ENCODE peak calls at places on chromosomes 11 and 22, in six cellular contexts. H is glutamatergic neuron, J is B cell, O is BJ, A is activated B cell treated with CpG ODN at 0.5 μM for 24 hours, G is IMR-90. D is an unnamed sample.

GRCh38 chr11:105609341-105609781 is 512 bp upstream of the GRIA4 start:
- DNase-seq in H (peak; percentile 40), J (no peak), O (no peak), A (no peak), G (peak; percentile 17), D (no peak)

GRCh38 chr11:62500066-62501035 is 46.3 kb downstream of the AHNAK start:
- DNase-seq in H (no peak), J (no peak), O (no peak), A (no peak), G (no peak), D (no peak)

GRCh38 chr11:18264035-18264434 is 2.0 kb upstream of the SAA1 start:
- DNase-seq in H (no peak), J (no peak), O (no peak), A (no peak), G (no peak), D (no peak)

GRCh38 chr22:45769569-45770210 is 98.1 kb downstream of the ATXN10 start:
- DNase-seq in H (no peak), J (no peak), O (peak; percentile 50), A (no peak), G (peak; percentile 31), D (no peak)

GRCh38 chr22:48173061-48173849 is 1410.8 kb downstream of the TBC1D22A start:
- DNase-seq in H (no peak), J (no peak), O (no peak), A (no peak), G (no peak), D (no peak)

GRCh38 chr11:57202282-57202681 is 20.5 kb downstream of the LRRC55 start:
- DNase-seq in H (peak; percentile 79), J (no peak), O (no peak), A (no peak), G (no peak), D (no peak)

GRCh38 chr22:18110194-18110943 is at the start of gene TUBA8:
- DNase-seq in H (peak; percentile 62), J (peak; percentile 30), O (no peak), A (no peak), G (peak; percentile 16), D (no peak)

GRCh38 chr11:55942785-55943392 is 6.7 kb upstream of the OR5I1 start:
- DNase-seq in H (no peak), J (peak; percentile 2), O (no peak), A (no peak), G (peak; percentile 7), D (no peak)

GRCh38 chr11:125224391-125225015 is 60.0 kb downstream of the PKNOX2 start:
- DNase-seq in H (peak; percentile 52), J (no peak), O (no peak), A (no peak), G (peak; percentile 23), D (no peak)

GRCh38 chr11:20647976-20648565 is 21.3 kb upstream of the NELL1 start:
- DNase-seq in H (peak; percentile 35), J (peak; percentile 41), O (peak; percentile 0), A (no peak), G (peak; percentile 33), D (no peak)

GRCh38 chr22:21587803-21588611 is 20.5 kb downstream of the UBE2L3 start:
- DNase-seq in H (no peak), J (peak; percentile 55), O (peak; percentile 8), A (peak; percentile 27), G (peak; percentile 67), D (no peak)

GRCh38 chr11:124294697-124295096 is 19.1 kb downstream of the OR8D1 start:
- DNase-seq in H (no peak), J (no peak), O (no peak), A (no peak), G (no peak), D (no peak)

GRCh38 chr22:20154602-20155183 is 3.8 kb upstream of the CCDC188 start:
- DNase-seq in H (no peak), J (no peak), O (no peak), A (no peak), G (no peak), D (no peak)

GRCh38 chr11:123797065-123797940 is 8.8 kb downstream of the OR6M1 start:
- DNase-seq in H (no peak), J (no peak), O (no peak), A (no peak), G (no peak), D (no peak)

GRCh38 chr11:57567210-57567511 is 311 bp downstream of the UBE2L6 start:
- DNase-seq in H (no peak), J (peak; percentile 50), O (no peak), A (no peak), G (peak; percentile 13), D (no peak)

GRCh38 chr11:13667245-13667644 is 1.2 kb upstream of the FAR1 start:
- DNase-seq in H (no peak), J (peak; percentile 47), O (peak; percentile 10), A (no peak), G (peak; percentile 3), D (no peak)

GRCh38 chr11:28439403-28439802 is 331.2 kb downstream of the METTL15 start:
- DNase-seq in H (no peak), J (no peak), O (no peak), A (no peak), G (no peak), D (no peak)

GRCh38 chr11:79472736-79473536 is 32.1 kb upstream of the TENM4 start:
- DNase-seq in H (no peak), J (no peak), O (no peak), A (no peak), G (no peak), D (no peak)

GRCh38 chr11:64581057-64581523 is 9.9 kb upstream of the SLC22A12 start:
- DNase-seq in H (no peak), J (no peak), O (no peak), A (no peak), G (no peak), D (peak; percentile 22)
- TF ChIP-seq CTCF in H (no peak), J (no peak), O (no peak), A (no peak), G (no peak), D (no peak)

GRCh38 chr11:88544656-88545280 is 207.2 kb upstream of the CTSC start:
- DNase-seq in H (no peak), J (no peak), O (no peak), A (no peak), G (peak; percentile 41), D (no peak)
- TF ChIP-seq CTCF in H (no peak), J (peak; percentile 45), O (no peak), A (no peak), G (no peak), D (peak; percentile 56)

GRCh38 chr11:114192841-114193389 is 103.3 kb upstream of the NNMT start:
- DNase-seq in H (no peak), J (no peak), O (no peak), A (no peak), G (no peak), D (no peak)
- TF ChIP-seq CTCF in H (no peak), J (no peak), O (peak; percentile 11), A (no peak), G (no peak), D (no peak)

GRCh38 chr11:72330131-72330727 is 86.3 kb upstream of the PHOX2A start:
- DNase-seq in H (no peak), J (no peak), O (no peak), A (no peak), G (no peak), D (no peak)

GRCh38 chr11:72331761-72332160 is 87.8 kb upstream of the PHOX2A start:
- DNase-seq in H (no peak), J (no peak), O (no peak), A (no peak), G (no peak), D (no peak)

GRCh38 chr11:72334651-72335050 is 90.7 kb upstream of the PHOX2A start:
- DNase-seq in H (no peak), J (no peak), O (no peak), A (no peak), G (no peak), D (no peak)

GRCh38 chr11:72336163-72336562 is 92.2 kb upstream of the PHOX2A start:
- DNase-seq in H (no peak), J (no peak), O (no peak), A (no peak), G (no peak), D (no peak)

GRCh38 chr11:72333657-72334056 is 89.7 kb upstream of the PHOX2A start:
- DNase-seq in H (peak; percentile 49), J (no peak), O (no peak), A (no peak), G (no peak), D (no peak)
- TF ChIP-seq CTCF in H (no peak), J (no peak), O (no peak), A (no peak), G (peak; percentile 23), D (no peak)

D was measured in CD14-positive monocyte.